ENCODE peak calls at places on chromosomes 11 and 22, in four cellular contexts. Z, W, V and Q are unnamed samples.

GRCh38 chr11:77019976-77020591 is 14.1 kb upstream of the B3GNT6 start:
- DNase-seq in Z (no peak), W (no peak), V (peak), Q (no peak)

GRCh38 chr11:117827521-117828511 is 3.3 kb upstream of the FXYD2 start:
- DNase-seq in Z (no peak), W (peak), V (no peak), Q (no peak)

GRCh38 chr11:133595998-133596590 is 63.8 kb upstream of the OPCML start:
- DNase-seq in Z (no peak), W (no peak), V (no peak), Q (no peak)

GRCh38 chr22:23681026-23681809 is 9.6 kb upstream of the RGL4 start:
- DNase-seq in Z (no peak), W (no peak), V (no peak), Q (no peak)

GRCh38 chr11:357582-357981 is 11.7 kb upstream of the B4GALNT4 start:
- DNase-seq in Z (no peak), W (no peak), V (no peak), Q (no peak)

GRCh38 chr22:47335958-47336357 is 573.5 kb downstream of the TBC1D22A start:
- DNase-seq in Z (no peak), W (no peak), V (no peak), Q (no peak)

GRCh38 chr11:112219476-112220232 is 6.6 kb upstream of the PTS start:
- DNase-seq in Z (peak), W (peak), V (peak), Q (peak)

GRCh38 chr11:125167954-125168821 is 3.6 kb downstream of the PKNOX2 start:
- DNase-seq in Z (no peak), W (no peak), V (peak), Q (no peak)

GRCh38 chr11:102306048-102306575 is 11.2 kb upstream of the BIRC3 start:
- DNase-seq in Z (peak), W (peak), V (no peak), Q (no peak)